ENCODE peak calls at places on chromosomes 1 and 21, in ten cellular contexts. M is NCI-H446 treated with DMSO at 0.1 percent for 48 hours, E is BE2C, I is prostate gland, A is DMS153, C is NCI-H460, Z is BJ, X is astrocyte of the hippocampus, O is GM20000, J is OCI-LY7. F is an unnamed sample.

GRCh38 chr1:231954751-231955150 is 328.2 kb downstream of the DISC1 start:
- DNase-seq in M (no peak), E (no peak), I (no peak), A (no peak), C (no peak), Z (no peak), X (no peak), O (no peak), J (no peak), F (no peak)

GRCh38 chr1:32718527-32718926 is 16.0 kb upstream of the SYNC start:
- DNase-seq in M (no peak), E (no peak), I (no peak), A (no peak), C (no peak), Z (no peak), X (no peak), O (no peak), J (no peak), F (no peak)

GRCh38 chr1:97384294-97384952 is 536.4 kb downstream of the DPYD start:
- DNase-seq in M (peak; percentile 61), E (no peak), I (no peak), A (no peak), C (no peak), Z (peak; percentile 66), X (peak; percentile 92), O (no peak), J (no peak), F (no peak)

GRCh38 chr1:168234846-168235547 is 9.2 kb downstream of the SFT2D2 start:
- DNase-seq in M (peak; percentile 14), E (peak; percentile 49), I (no peak), A (peak; percentile 35), C (peak; percentile 57), Z (no peak), X (peak; percentile 52), O (peak; percentile 51), J (peak; percentile 52), F (peak; percentile 56)

GRCh38 chr1:84481317-84481716 is 2.3 kb downstream of the RPF1 start:
- DNase-seq in M (no peak), E (no peak), I (no peak), A (no peak), C (no peak), Z (no peak), X (no peak), O (no peak), J (no peak), F (no peak)

GRCh38 chr1:45238846-45239245 is 32.4 kb upstream of the ZSWIM5 start:
- DNase-seq in M (no peak), E (no peak), I (no peak), A (no peak), C (no peak), Z (no peak), X (no peak), O (no peak), J (no peak), F (no peak)

GRCh38 chr1:88457197-88457596 is 226.9 kb upstream of the PKN2 start:
- DNase-seq in M (no peak), E (no peak), I (no peak), A (no peak), C (no peak), Z (no peak), X (no peak), O (no peak), J (no peak), F (no peak)

GRCh38 chr1:15168479-15168878 is 14.9 kb downstream of the TMEM51 start:
- DNase-seq in M (no peak), E (no peak), I (no peak), A (no peak), C (no peak), Z (peak; percentile 10), X (peak; percentile 82), O (no peak), J (no peak), F (no peak)

GRCh38 chr21:19648376-19648775 is 1244.8 kb upstream of the TMPRSS15 start:
- DNase-seq in M (no peak), E (no peak), I (no peak), A (no peak), C (no peak), Z (no peak), X (no peak), O (no peak), J (no peak), F (no peak)

GRCh38 chr1:175172503-175172902 is 20.1 kb downstream of the KIAA0040 start:
- DNase-seq in M (peak; percentile 70), E (no peak), I (no peak), A (peak; percentile 91), C (no peak), Z (no peak), X (peak; percentile 39), O (no peak), J (no peak), F (no peak)

GRCh38 chr1:241589524-241589923 is 50.6 kb downstream of the CHML start:
- DNase-seq in M (no peak), E (no peak), I (no peak), A (no peak), C (no peak), Z (no peak), X (no peak), O (no peak), J (no peak), F (peak; percentile 21)

GRCh38 chr1:16178596-16179497 is 23.0 kb upstream of the EPHA2 start:
- DNase-seq in M (no peak), E (no peak), I (peak; percentile 65), A (no peak), C (no peak), Z (no peak), X (no peak), O (no peak), J (no peak), F (no peak)

GRCh38 chr1:116494351-116494692 is 76.5 kb downstream of the CD58 start:
- DNase-seq in M (no peak), E (no peak), I (no peak), A (no peak), C (no peak), Z (no peak), X (peak; percentile 88), O (no peak), J (no peak), F (no peak)

GRCh38 chr1:22077728-22078127 is 25.2 kb downstream of the CDC42 start:
- DNase-seq in M (no peak), E (no peak), I (no peak), A (no peak), C (no peak), Z (no peak), X (peak; percentile 60), O (no peak), J (no peak), F (no peak)

GRCh38 chr1:46667782-46668760 is at the start of gene ATPAF1:
- DNase-seq in M (peak; percentile 64), E (peak; percentile 69), I (peak; percentile 30), A (peak; percentile 70), C (peak; percentile 61), Z (no peak), X (peak; percentile 87), O (peak; percentile 90), J (peak; percentile 71), F (peak; percentile 65)

GRCh38 chr1:109906160-109906838 is 4.3 kb upstream of the CSF1 start:
- DNase-seq in M (no peak), E (no peak), I (no peak), A (no peak), C (no peak), Z (no peak), X (no peak), O (peak; percentile 86), J (peak; percentile 80), F (peak; percentile 55)

GRCh38 chr1:113784104-113784779 is 25.0 kb upstream of the PHTF1 start:
- DNase-seq in M (no peak), E (no peak), I (no peak), A (no peak), C (no peak), Z (no peak), X (peak; percentile 38), O (peak; percentile 11), J (no peak), F (peak; percentile 42)

GRCh38 chr1:160862151-160863061 is at the start of gene CD244:
- DNase-seq in M (no peak), E (no peak), I (no peak), A (no peak), C (no peak), Z (no peak), X (no peak), O (peak; percentile 74), J (no peak), F (peak; percentile 98)

GRCh38 chr1:40344597-40344996 is 27.5 kb upstream of the COL9A2 start:
- DNase-seq in M (no peak), E (peak; percentile 5), I (peak; percentile 14), A (no peak), C (no peak), Z (peak; percentile 4), X (peak; percentile 28), O (peak; percentile 38), J (peak; percentile 45), F (peak; percentile 67)

GRCh38 chr1:50861742-50862141 is 98.3 kb downstream of the FAF1 start:
- DNase-seq in M (no peak), E (no peak), I (no peak), A (no peak), C (no peak), Z (no peak), X (no peak), O (no peak), J (no peak), F (no peak)

GRCh38 chr1:20302093-20302471 is 11.4 kb downstream of the VWA5B1 start:
- DNase-seq in M (no peak), E (no peak), I (no peak), A (no peak), C (no peak), Z (no peak), X (peak; percentile 55), O (no peak), J (no peak), F (no peak)

GRCh38 chr1:110393691-110394564 is 3.1 kb upstream of the SLC16A4 start:
- DNase-seq in M (no peak), E (no peak), I (no peak), A (no peak), C (no peak), Z (peak; percentile 66), X (peak; percentile 75), O (no peak), J (no peak), F (no peak)

F was measured in NB4.